ENCODE peak calls at places on chromosomes 3 and 15, in four cellular contexts. K, G, S and N are unnamed samples.

GRCh38 chr3:197303452-197303851 is 5.0 kb upstream of the DLG1 start:
- DNase-seq in K (no peak), G (no peak), S (no peak), N (no peak)

GRCh38 chr3:139127101-139127500 is 82.4 kb upstream of the PRR23C start:
- DNase-seq in K (no peak), G (no peak), S (no peak), N (peak; percentile 87)

GRCh38 chr3:193885832-193886231 is 250.1 kb upstream of the HES1 start:
- DNase-seq in K (peak; percentile 91), G (no peak), S (no peak), N (no peak)

GRCh38 chr3:76383781-76384180 is 598.4 kb upstream of the ZNF717 start:
- DNase-seq in K (no peak), G (no peak), S (no peak), N (no peak)

GRCh38 chr15:55791576-55792400 is 48.8 kb upstream of the PRTG start:
- DNase-seq in K (peak; percentile 46), G (no peak), S (no peak), N (peak; percentile 25)

GRCh38 chr3:46019707-46020106 is 7.6 kb downstream of the XCR1 start:
- DNase-seq in K (no peak), G (no peak), S (no peak), N (peak; percentile 12)

GRCh38 chr3:172627057-172627809 is 83.6 kb downstream of the NCEH1 start:
- DNase-seq in K (no peak), G (no peak), S (no peak), N (no peak)

GRCh38 chr3:47000198-47000815 is 20.8 kb downstream of the NBEAL2 start:
- DNase-seq in K (no peak), G (no peak), S (peak; percentile 59), N (no peak)

GRCh38 chr15:66703540-66703941 is 1.5 kb downstream of the SMAD6 start:
- DNase-seq in K (peak; percentile 35), G (no peak), S (peak; percentile 87), N (no peak)

GRCh38 chr15:88616240-88616639 is 4.9 kb upstream of the AEN start:
- DNase-seq in K (no peak), G (no peak), S (no peak), N (no peak)

GRCh38 chr3:39254806-39255449 is 24.9 kb downstream of the CX3CR1 start:
- DNase-seq in K (no peak), G (no peak), S (no peak), N (peak; percentile 25)
- H3K27ac ChIP-seq in K (no peak overlapping the region), G (no peak overlapping the region), S (no peak overlapping the region), N (no peak overlapping the region)

GRCh38 chr3:4517643-4518042 is 24.5 kb downstream of the ITPR1 start:
- DNase-seq in K (no peak), G (no peak), S (no peak), N (no peak)
- H3K27me3 ChIP-seq in K (no peaks in the 10 kb centered on the region), G (no peaks in the 10 kb centered on the region), S (no peaks in the 10 kb centered on the region), N (no peaks in the 10 kb centered on the region)

DNA sequence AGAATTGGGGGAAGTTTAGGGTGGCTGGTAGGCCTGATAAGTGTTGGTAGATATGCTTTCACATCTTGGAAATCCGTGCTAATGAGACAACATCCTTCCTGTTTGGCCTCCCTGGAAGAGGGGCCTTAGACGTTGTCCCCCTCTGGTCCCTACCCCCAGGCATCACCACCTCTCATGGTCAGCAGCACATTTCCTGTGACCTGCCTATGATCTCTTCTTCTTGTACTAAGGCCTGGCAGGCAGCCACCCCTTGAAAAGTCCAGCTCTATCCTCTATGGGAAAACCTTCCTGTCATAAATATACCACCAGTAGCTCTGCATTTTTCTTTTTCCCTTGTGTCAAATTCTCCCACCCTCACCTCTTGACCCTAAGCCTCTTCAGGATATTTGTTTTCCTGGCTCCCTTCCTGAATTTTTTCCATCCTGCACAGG is 107.7 kb downstream of the SNRK start:
- DNase-seq in K (no peak), G (no peak), S (peak; percentile 85), N (no peak)
- H3K27ac ChIP-seq in K (no peak overlapping the region), G (no peak overlapping the region), S (no peak overlapping the region), N (no peak overlapping the region)

DNA sequence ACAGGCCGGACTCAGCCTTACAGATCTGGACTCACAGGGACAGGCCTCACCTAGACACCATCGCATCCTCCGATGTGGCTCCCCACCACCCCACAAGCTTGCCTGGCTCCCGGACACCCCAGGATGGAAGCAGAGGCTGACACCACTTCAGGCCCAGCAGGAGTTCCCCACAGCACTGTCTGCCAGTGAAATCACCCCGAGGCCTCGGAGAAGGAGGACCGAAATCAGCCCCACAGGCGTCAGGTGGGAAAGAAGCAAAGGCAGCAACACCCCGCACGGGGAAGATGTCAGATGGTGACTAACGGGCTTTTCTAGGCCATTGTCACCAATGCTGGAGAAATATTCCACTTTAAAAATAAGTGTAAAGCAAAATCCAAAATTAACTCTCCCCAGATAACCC is 18.6 kb downstream of the ADCY5 start:
- DNase-seq in K (no peak), G (no peak), S (no peak), N (no peak)
- H3K27me3 ChIP-seq in K (no peaks in the 10 kb centered on the region), G (no peaks in the 10 kb centered on the region), S (no peaks in the 10 kb centered on the region), N (peaks cover 47% of the 10 kb centered on the region)

GRCh38 chr3:8790529-8790928 is 21.1 kb upstream of the OXTR start:
- DNase-seq in K (no peak), G (no peak), S (no peak), N (no peak)

GRCh38 chr3:8780279-8780678 is 10.9 kb upstream of the OXTR start:
- DNase-seq in K (no peak), G (no peak), S (no peak), N (no peak)

DNA sequence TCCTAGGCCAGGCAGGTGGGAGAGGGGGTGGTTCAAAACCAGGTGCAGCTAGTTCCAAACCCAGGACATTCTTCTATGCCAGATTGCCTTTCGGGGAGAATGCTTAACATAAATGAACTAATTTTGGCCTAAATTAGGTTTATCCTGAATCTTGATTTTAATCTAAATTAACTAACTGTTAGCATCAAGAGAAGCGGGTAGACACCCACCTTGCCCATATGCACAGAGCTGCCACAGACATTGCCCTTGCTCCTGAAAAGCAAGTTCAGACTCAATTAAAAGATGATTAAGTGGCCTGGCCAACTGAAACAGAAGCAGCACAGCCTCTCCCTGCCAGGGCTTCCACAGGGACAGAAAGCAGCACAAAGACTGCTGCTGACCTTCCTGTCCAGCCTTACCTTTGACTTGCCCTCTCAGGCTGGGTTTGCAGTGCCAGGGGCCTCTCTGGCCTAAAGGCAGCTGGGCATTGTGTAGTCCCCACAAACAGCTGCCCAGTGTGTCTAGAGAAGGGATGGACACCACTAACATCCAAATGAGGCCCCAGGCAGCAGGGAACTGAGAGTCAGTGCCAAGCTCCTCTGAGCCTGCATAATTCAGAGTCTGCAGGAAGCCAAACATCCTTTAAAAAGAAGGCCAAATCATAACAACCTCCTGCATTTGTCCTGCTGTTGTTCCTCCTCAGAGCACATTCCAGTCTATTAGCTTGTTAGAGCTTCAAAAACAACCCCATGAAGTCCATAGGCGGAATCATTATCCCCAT is 15.4 kb upstream of the OXTR start:
- DNase-seq in K (no peak), G (no peak), S (no peak), N (no peak)
- H3K27ac ChIP-seq in K (no peak overlapping the region), G (no peak overlapping the region), S (no peak overlapping the region), N (no peak overlapping the region)

DNA sequence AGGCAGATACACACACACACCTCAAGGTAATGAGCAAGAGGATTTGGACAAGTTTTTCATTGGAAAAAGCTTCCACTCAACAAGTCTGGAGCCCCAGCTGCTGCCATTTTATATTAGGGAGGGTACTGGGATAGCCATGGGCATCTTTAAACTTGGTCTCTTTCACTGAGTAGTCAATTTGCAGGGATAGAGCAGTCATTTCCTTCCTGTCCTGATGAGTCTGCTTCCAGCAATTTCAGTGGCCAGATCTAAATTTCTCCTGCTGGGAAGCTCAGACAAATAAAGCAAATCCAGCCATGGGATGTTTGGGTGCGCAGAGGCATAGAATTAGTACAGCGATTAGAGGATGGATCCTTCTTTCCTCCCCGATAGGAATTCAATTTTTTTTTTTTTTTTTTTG is 874 bp upstream of the ERC2 start:
- DNase-seq in K (no peak), G (no peak), S (no peak), N (no peak)
- H3K27me3 ChIP-seq in K (peaks cover 8% of the 10 kb centered on the region), G (peaks cover 68% of the 10 kb centered on the region), S (peaks cover 49% of the 10 kb centered on the region), N (peaks cover 65% of the 10 kb centered on the region)